ENCODE peak calls at places on chromosomes 16 and 17, in six cellular contexts. N is IMR-90, L is H9, B is neuronal stem cell, J is mesenchymal stem cell, H is H1. F is an unnamed sample.

GRCh38 chr17:38341035-38341721 is 2.6 kb downstream of the GPR179 start:
- DNase-seq in N (no peak), L (peak), B (no peak), J (peak), H (peak), F (peak)

GRCh38 chr16:280552-280951 is at the start of gene ARHGDIG:
- DNase-seq in N (no peak), L (no peak), B (no peak), J (no peak), H (no peak), F (no peak)

GRCh38 chr17:8435245-8436168 is at the start of gene NDEL1:
- DNase-seq in N (peak), L (peak), B (peak), J (peak), H (peak), F (peak)

GRCh38 chr16:8704098-8704497 is 29.7 kb downstream of the ABAT start:
- DNase-seq in N (no peak), L (no peak), B (no peak), J (no peak), H (no peak), F (no peak)

GRCh38 chr16:58111331-58111627 is 17.9 kb downstream of the CFAP20 start:
- DNase-seq in N (no peak), L (no peak), B (no peak), J (no peak), H (no peak), F (no peak)

GRCh38 chr17:4498461-4499397 is at the start of gene SPNS2:
- DNase-seq in N (peak), L (peak), B (peak), J (peak), H (no peak), F (peak)

GRCh38 chr16:70520612-70521297 is 2.6 kb downstream of the COG4 start:
- DNase-seq in N (peak), L (no peak), B (no peak), J (peak), H (no peak), F (no peak)

GRCh38 chr17:6510321-6511023 is 45.9 kb downstream of the PITPNM3 start:
- DNase-seq in N (peak), L (peak), B (no peak), J (peak), H (no peak), F (no peak)

GRCh38 chr17:82931696-82932060 is 91.9 kb upstream of the ZNF750 start:
- DNase-seq in N (peak), L (no peak), B (no peak), J (no peak), H (no peak), F (no peak)

GRCh38 chr17:34760931-34761500 is 181.6 kb downstream of the TMEM132E start:
- DNase-seq in N (no peak), L (peak), B (no peak), J (no peak), H (no peak), F (no peak)

GRCh38 chr16:5071341-5071680 is 332 bp upstream of the ALG1 start:
- DNase-seq in N (no peak), L (no peak), B (no peak), J (no peak), H (no peak), F (no peak)

GRCh38 chr16:11396241-11397048 is 51.2 kb downstream of the RMI2 start:
- DNase-seq in N (peak), L (peak), B (peak), J (peak), H (peak), F (peak)

GRCh38 chr17:40561294-40561870 is 3.9 kb downstream of the CCR7 start:
- DNase-seq in N (no peak), L (no peak), B (no peak), J (peak), H (no peak), F (no peak)

GRCh38 chr17:60392845-60393702 is 1.1 kb upstream of the USP32 start:
- DNase-seq in N (peak), L (no peak), B (no peak), J (peak), H (no peak), F (peak)

GRCh38 chr16:79155904-79156303 is 444.6 kb downstream of the MAF start:
- DNase-seq in N (no peak), L (no peak), B (no peak), J (no peak), H (no peak), F (no peak)

GRCh38 chr16:28475221-28475620 is 3.1 kb upstream of the NPIPB7 start:
- DNase-seq in N (no peak), L (no peak), B (no peak), J (no peak), H (no peak), F (no peak)

GRCh38 chr17:10107320-10108165 is 90.9 kb downstream of the GAS7 start:
- DNase-seq in N (no peak), L (no peak), B (no peak), J (no peak), H (no peak), F (no peak)

GRCh38 chr16:55760665-55761035 is 72.2 kb downstream of the CES1 start:
- DNase-seq in N (no peak), L (no peak), B (no peak), J (no peak), H (no peak), F (no peak)

GRCh38 chr17:75530837-75531723 is 5.6 kb downstream of the LLGL2 start:
- DNase-seq in N (no peak), L (peak), B (no peak), J (no peak), H (no peak), F (no peak)

GRCh38 chr16:3716831-3717234 is 491 bp downstream of the TRAP1 start:
- DNase-seq in N (no peak), L (no peak), B (peak), J (peak), H (no peak), F (peak)
- H2BK120ac ChIP-seq in N (no peak), L (no peak), B (no peak), J (peak), H (no peak), F (no peak)

DNA sequence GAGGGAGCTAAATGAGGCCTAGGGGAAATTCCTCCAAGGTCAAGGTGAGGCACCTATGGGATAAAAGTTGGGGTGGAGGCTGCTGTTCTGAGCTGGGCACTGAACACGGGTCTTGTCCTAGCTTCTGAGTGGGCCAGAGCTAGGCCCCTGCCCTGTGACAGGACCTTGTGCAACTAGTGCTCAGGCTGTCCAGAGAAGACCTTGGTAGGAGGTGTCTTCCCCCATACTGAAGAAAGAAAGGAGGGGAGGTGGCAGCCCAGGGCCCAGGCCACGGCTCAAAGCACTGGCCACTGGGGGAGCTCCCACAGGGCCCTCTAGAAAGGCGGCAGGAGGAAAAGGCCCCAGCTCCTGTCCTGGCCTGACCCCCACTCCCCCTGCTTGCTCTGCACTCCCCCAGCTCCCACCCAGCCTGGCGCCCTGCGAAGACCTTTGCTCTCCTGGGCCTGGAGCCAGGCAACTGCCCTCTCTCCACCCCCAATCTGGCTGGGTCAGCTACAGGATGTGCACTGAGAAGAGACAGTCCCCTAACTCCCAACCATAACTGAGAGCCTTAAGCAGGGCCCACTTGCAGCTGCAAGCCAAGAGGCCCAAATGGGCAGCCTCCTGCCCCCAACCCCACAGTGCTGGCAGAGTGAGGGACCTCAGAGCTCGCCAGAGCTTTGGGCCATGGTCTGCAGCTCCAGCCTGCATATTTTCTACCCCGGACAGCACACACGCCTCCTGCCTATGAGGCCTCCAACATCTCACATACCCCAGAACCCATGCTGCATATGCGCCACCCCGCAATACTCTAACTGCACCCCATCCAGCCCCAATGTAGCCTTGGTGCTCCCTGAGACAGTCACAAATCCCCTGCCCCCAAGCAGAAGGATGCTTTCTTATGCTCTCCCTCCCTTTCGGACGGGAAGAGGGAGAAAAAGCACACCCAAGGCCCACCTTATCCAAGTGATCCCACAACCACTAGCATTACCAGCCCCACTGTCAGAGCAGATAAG is 15.3 kb downstream of the HSD11B2 start:
- DNase-seq in N (no peak), L (no peak), B (no peak), J (no peak), H (no peak), F (no peak)
- H2BK15ac ChIP-seq in N (no peak), L (no peak), B (no peak), J (no peak), H (no peak), F (no peak)

GRCh38 chr17:46929413-46929812 is 6.5 kb downstream of the GOSR2 start:
- DNase-seq in N (peak), L (no peak), B (no peak), J (peak), H (no peak), F (peak)

GRCh38 chr17:46925185-46925858 is 2.4 kb downstream of the GOSR2 start:
- DNase-seq in N (no peak), L (no peak), B (no peak), J (no peak), H (no peak), F (no peak)

GRCh38 chr17:46928472-46929261 is 5.7 kb downstream of the GOSR2 start:
- DNase-seq in N (no peak), L (no peak), B (no peak), J (peak), H (no peak), F (no peak)

GRCh38 chr17:46931596-46931995 is 8.6 kb downstream of the GOSR2 start:
- DNase-seq in N (no peak), L (no peak), B (no peak), J (no peak), H (no peak), F (no peak)

GRCh38 chr17:46930083-46930482 is 7.1 kb downstream of the GOSR2 start:
- DNase-seq in N (no peak), L (no peak), B (no peak), J (no peak), H (no peak), F (no peak)
- H2BK120ac ChIP-seq in N (no peak), L (no peak), B (no peak), J (no peak), H (no peak), F (no peak)

GRCh38 chr17:32317353-32317752 is 24.6 kb downstream of the C17orf75 start:
- DNase-seq in N (no peak), L (no peak), B (no peak), J (no peak), H (no peak), F (no peak)

GRCh38 chr17:32320847-32321246 is 21.1 kb downstream of the C17orf75 start:
- DNase-seq in N (no peak), L (peak), B (no peak), J (no peak), H (no peak), F (no peak)

GRCh38 chr17:32318071-32318470 is 23.9 kb downstream of the C17orf75 start:
- DNase-seq in N (no peak), L (no peak), B (no peak), J (no peak), H (no peak), F (no peak)

GRCh38 chr17:32323046-32323445 is 18.9 kb downstream of the C17orf75 start:
- DNase-seq in N (no peak), L (no peak), B (no peak), J (no peak), H (no peak), F (no peak)

GRCh38 chr17:32319548-32319905 is 22.4 kb downstream of the C17orf75 start:
- DNase-seq in N (peak), L (peak), B (peak), J (peak), H (peak), F (peak)
- H2BK15ac ChIP-seq in N (no peak), L (no peak), B (no peak), J (no peak), H (no peak), F (no peak)

GRCh38 chr17:1399366-1399678 is 700 bp downstream of the YWHAE start:
- DNase-seq in N (no peak), L (no peak), B (no peak), J (no peak), H (no peak), F (no peak)
- H2BK120ac ChIP-seq in N (peak), L (no peak), B (peak), J (peak), H (peak), F (peak)

DNA sequence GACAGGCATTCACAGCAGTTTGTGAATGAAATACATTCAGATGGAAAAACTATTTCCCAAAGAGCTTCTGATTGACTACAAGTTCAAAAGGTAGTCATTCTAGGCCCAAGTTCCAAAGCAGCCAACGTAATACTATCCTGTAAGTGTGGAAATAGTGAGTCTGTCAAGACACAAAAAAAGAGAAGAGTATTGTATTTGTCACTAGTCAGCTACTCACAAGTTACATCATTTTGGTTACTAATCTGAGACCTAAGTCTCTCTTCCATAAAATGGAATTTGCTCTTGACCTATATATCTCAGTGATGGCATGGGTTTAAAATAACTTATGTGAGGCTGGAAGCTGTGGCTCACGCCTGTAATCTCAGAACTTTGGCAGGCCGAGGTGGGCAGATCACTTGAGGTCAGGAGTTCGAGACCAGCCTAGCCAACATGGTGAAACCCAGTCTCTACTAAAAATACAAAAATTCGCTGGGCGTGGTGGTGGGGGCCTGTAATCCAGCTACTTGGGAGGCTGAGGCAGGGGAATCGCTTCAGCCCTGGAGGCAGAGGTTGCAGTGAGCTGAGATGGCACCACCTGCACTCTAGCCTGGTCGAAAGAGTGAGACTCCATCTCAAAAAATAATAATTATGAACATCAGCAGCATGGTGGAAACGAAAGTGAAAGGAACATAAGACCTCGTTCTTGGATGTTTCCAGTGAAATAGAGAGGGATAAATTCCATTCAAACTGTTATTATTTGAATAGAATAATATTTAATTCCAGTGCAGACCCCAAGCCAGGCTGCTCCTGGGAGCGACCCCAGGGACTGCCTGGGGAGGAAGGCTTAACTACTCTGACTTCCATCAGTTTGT is 2.9 kb downstream of the CMC2 start:
- DNase-seq in N (peak), L (no peak), B (no peak), J (peak), H (no peak), F (no peak)
- H2BK15ac ChIP-seq in N (no peak), L (no peak), B (no peak), J (no peak), H (no peak), F (no peak)

DNA sequence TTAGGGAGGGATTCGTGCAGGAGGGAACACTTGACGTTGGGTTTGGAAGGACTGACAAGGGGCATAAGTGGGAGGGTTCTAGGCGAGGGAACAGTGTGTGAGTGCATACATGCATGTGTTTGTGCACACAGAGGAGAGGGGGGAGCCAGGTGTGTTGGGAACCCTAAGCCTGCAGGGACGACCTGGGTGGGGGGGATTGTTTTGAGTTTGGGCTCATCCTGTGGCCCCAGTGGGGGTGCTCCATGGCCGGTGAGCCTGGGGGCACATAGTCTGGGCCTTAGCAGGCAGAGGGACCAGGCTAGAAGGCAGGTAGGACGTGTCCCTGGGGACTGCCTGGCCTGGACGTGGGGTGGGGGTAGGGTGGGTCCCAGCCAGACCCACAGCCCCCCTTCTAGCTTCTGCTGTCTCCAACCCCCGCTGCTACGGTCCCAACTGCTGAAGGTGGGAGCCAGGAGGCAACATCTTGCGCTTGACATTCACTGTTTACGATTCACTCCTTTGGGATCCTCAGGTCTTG is 11.9 kb upstream of the RASD1 start:
- DNase-seq in N (no peak), L (no peak), B (no peak), J (no peak), H (no peak), F (no peak)
- H2BK120ac ChIP-seq in N (no peak), L (no peak), B (no peak), J (no peak), H (no peak), F (no peak)

DNA sequence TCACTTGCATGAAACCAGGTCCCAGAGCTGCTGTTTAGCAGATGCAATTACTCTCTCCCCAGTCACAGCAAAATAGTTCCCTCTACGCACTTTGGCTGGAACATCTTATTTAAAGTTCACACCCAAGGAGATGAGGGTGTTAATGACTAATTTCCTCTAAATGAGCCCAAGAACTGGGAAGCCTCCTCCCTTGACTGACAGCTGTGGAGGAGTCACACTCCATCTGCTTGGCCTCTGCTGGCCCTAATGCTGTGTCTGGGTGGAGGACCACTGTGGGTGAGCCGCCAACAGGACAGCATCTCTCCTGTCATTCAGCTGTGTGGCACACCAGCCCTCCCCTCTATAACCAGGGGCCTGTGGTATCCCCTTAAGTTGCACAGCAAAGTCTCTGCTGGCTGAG is 115.4 kb downstream of the SHISA6 start:
- DNase-seq in N (no peak), L (no peak), B (no peak), J (no peak), H (no peak), F (peak)
- H2BK15ac ChIP-seq in N (no peak), L (no peak), B (no peak), J (no peak), H (no peak), F (no peak)

GRCh38 chr16:17798721-17799120 is 328.0 kb upstream of the XYLT1 start:
- DNase-seq in N (no peak), L (no peak), B (no peak), J (no peak), H (no peak), F (no peak)

GRCh38 chr16:17793354-17793753 is 322.6 kb upstream of the XYLT1 start:
- DNase-seq in N (no peak), L (no peak), B (no peak), J (no peak), H (no peak), F (no peak)
- H2BK120ac ChIP-seq in N (no peak), L (no peak), B (no peak), J (no peak), H (no peak), F (no peak)

DNA sequence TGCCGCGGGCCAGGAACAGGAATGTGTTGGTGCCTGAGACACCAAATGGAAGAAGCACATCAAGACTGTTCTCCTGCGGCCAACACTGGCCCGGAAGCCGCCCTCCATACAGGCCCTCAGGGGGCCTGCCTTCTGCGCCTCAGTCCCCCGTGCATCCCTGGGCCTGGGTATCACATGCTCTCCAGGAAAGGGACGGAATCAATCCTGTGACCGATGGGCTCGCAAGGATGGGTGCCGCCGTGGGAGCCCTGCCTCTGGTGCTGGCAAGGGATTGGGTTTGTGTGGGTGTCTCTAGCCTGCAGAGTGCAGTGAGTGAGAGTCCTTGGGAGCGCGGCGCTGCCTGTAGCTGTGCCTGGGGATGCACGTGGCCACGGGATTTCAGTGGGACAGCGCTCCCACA is 19.4 kb downstream of the CIBAR2 start:
- DNase-seq in N (no peak), L (no peak), B (no peak), J (no peak), H (no peak), F (no peak)
- H2BK15ac ChIP-seq in N (no peak), L (no peak), B (no peak), J (no peak), H (no peak), F (no peak)